ENCODE peak calls at places on chromosomes 13 and 19, in six cellular contexts. L is left lung; F is pancreas; H is lower leg skin; J is stimulated activated CD4-positive, alpha-beta T cell treated with anti-CD3 and anti-CD28 coated beads, Interleukin-4, amount 100 ng/mL, for 48 hours; O is T follicular helper cell. G is an unnamed sample.

GRCh38 chr19:19258589-19259338 is 14.3 kb downstream of the TM6SF2 start:
- DNase-seq in L (no peak), F (no peak), H (no peak), J (no peak), O (no peak), G (no peak)

GRCh38 chr19:48102870-48103751 is 7.5 kb downstream of the PLA2G4C start:
- DNase-seq in L (no peak), F (no peak), H (no peak), J (peak; percentile 16), O (no peak), G (peak; percentile 8)

GRCh38 chr13:66139701-66140100 is 1090.4 kb downstream of the PCDH9 start:
- DNase-seq in L (no peak), F (no peak), H (no peak), J (no peak), O (no peak), G (no peak)

GRCh38 chr13:18944501-18945068 is 237.0 kb downstream of the TUBA3C start:
- DNase-seq in L (peak; percentile 64), F (no peak), H (no peak), J (no peak), O (no peak), G (no peak)

GRCh38 chr19:49348305-49349188 is 13.3 kb downstream of the CD37 start:
- DNase-seq in L (no peak), F (no peak), H (no peak), J (no peak), O (no peak), G (no peak)

GRCh38 chr13:113649212-113649611 is 8.8 kb downstream of the ATP4B start:
- DNase-seq in L (peak; percentile 57), F (no peak), H (no peak), J (no peak), O (no peak), G (no peak)

GRCh38 chr13:42110410-42111155 is 62.1 kb downstream of the DGKH start:
- DNase-seq in L (no peak), F (no peak), H (peak; percentile 28), J (no peak), O (no peak), G (no peak)

GRCh38 chr19:51703655-51704515 is 10.8 kb downstream of the SPACA6 start:
- DNase-seq in L (peak; percentile 100), F (peak; percentile 97), H (peak; percentile 96), J (peak; percentile 97), O (peak; percentile 95), G (peak; percentile 95)

GRCh38 chr13:46507978-46508377 is 45.0 kb upstream of the LRCH1 start:
- DNase-seq in L (no peak), F (no peak), H (no peak), J (no peak), O (no peak), G (no peak)

GRCh38 chr13:55714120-55714519 is 1426.6 kb upstream of the PRR20A start:
- DNase-seq in L (no peak), F (no peak), H (no peak), J (no peak), O (no peak), G (no peak)

GRCh38 chr19:45657520-45658163 is 10.4 kb upstream of the GIPR start:
- DNase-seq in L (no peak), F (no peak), H (no peak), J (no peak), O (no peak), G (no peak)

GRCh38 chr19:4849019-4849418 is 17.5 kb upstream of the TICAM1 start:
- DNase-seq in L (no peak), F (no peak), H (no peak), J (no peak), O (no peak), G (no peak)

GRCh38 chr19:54178581-54179261 is 5.8 kb upstream of the TMC4 start:
- DNase-seq in L (peak; percentile 77), F (no peak), H (no peak), J (no peak), O (no peak), G (no peak)

GRCh38 chr13:97113231-97114001 is 108.7 kb upstream of the MBNL2 start:
- DNase-seq in L (no peak), F (no peak), H (no peak), J (no peak), O (no peak), G (no peak)

GRCh38 chr19:33727331-33728028 is 69.2 kb upstream of the KCTD15 start:
- DNase-seq in L (no peak), F (no peak), H (no peak), J (no peak), O (no peak), G (no peak)

GRCh38 chr19:34963531-34964406 is at the start of gene ZNF792:
- DNase-seq in L (peak; percentile 94), F (peak; percentile 67), H (no peak), J (peak; percentile 50), O (peak; percentile 14), G (peak; percentile 25)

GRCh38 chr13:102845630-102846260 is at the start of gene ERCC5:
- DNase-seq in L (peak; percentile 93), F (peak; percentile 92), H (peak; percentile 94), J (peak; percentile 93), O (peak; percentile 93), G (peak; percentile 95)